ENCODE peak calls at places on chromosomes 1 and 21, in ten cellular contexts. Z is CD4-positive, alpha-beta T cell; P is brain microvascular endothelial cell; N is astrocyte; W is thoracic aorta; F is body of pancreas; K is SJSA1; C is stomach; Q is mammary epithelial cell; U is AG04450. S is an unnamed sample.

GRCh38 chr1:89604414-89604735 is 28.5 kb upstream of the LRRC8C start:
- DNase-seq in K (no peak), Q (peak), C (no peak), F (no peak), U (no peak), W (no peak), P (no peak), Z (no peak), N (no peak), S (no peak)

GRCh38 chr1:6099787-6100765 is 54.4 kb downstream of the KCNAB2 start:
- DNase-seq in K (no peak), F (peak), N (no peak), U (no peak), Q (no peak), P (no peak), C (no peak), Z (no peak), W (no peak), S (no peak)

GRCh38 chr1:201740086-201740541 is 88.8 kb upstream of the IPO9 start:
- DNase-seq in K (no peak), P (no peak), C (no peak), W (no peak), N (no peak), F (no peak), Z (no peak), Q (no peak), U (no peak), S (no peak)

GRCh38 chr1:48876221-48876785 is 99.6 kb upstream of the BEND5 start:
- DNase-seq in F (no peak), Q (peak), C (no peak), U (no peak), N (peak), Z (no peak), W (no peak), K (no peak), P (no peak), S (no peak)

GRCh38 chr1:1434131-1434811 is 1.2 kb upstream of the VWA1 start:
- DNase-seq in K (peak), Q (no peak), C (peak), N (peak), Z (no peak), F (peak), U (no peak), W (no peak), P (no peak), S (peak)

GRCh38 chr1:108560430-108561144 is 687 bp downstream of the EEIG2 start:
- DNase-seq in K (peak), N (peak), W (no peak), Z (peak), C (peak), P (peak), Q (peak), U (no peak), F (peak), S (peak)

GRCh38 chr21:46110499-46111192 is 12.7 kb downstream of the COL6A2 start:
- DNase-seq in Q (no peak), Z (no peak), N (no peak), U (no peak), C (peak), P (no peak), F (peak), K (peak), W (peak), S (peak)

GRCh38 chr21:15221799-15222386 is 157.1 kb upstream of the NRIP1 start:
- DNase-seq in W (peak), P (peak), Z (no peak), Q (peak), K (no peak), C (no peak), F (peak), U (peak), N (peak), S (no peak)

GRCh38 chr1:105138445-105138821 is 1388.7 kb downstream of the AMY1C start:
- DNase-seq in P (no peak), F (peak), K (no peak), W (no peak), U (no peak), Q (no peak), N (no peak), C (peak), Z (no peak), S (no peak)

GRCh38 chr1:71339238-71339637 is 258.4 kb upstream of the ZRANB2 start:
- DNase-seq in C (no peak), W (no peak), Z (no peak), P (no peak), Q (peak), U (no peak), F (no peak), N (no peak), K (no peak), S (no peak)

GRCh38 chr1:167566766-167567165 is 13.2 kb upstream of the CREG1 start:
- DNase-seq in P (no peak), U (no peak), F (no peak), W (no peak), Z (no peak), N (no peak), Q (peak), C (no peak), K (no peak), S (no peak)

GRCh38 chr1:215636258-215636965 is 69.3 kb downstream of the KCTD3 start:
- DNase-seq in U (no peak), F (no peak), Q (no peak), P (no peak), K (no peak), N (peak), Z (no peak), C (no peak), W (no peak), S (no peak)

GRCh38 chr21:33414068-33414467 is 10.9 kb downstream of the IFNGR2 start:
- DNase-seq in Z (no peak), C (no peak), W (no peak), Q (no peak), K (no peak), U (no peak), N (no peak), F (no peak), P (no peak), S (no peak)

GRCh38 chr1:90340604-90341003 is 345.7 kb downstream of the ZNF326 start:
- DNase-seq in C (no peak), Q (no peak), N (no peak), F (no peak), U (no peak), Z (no peak), W (no peak), K (no peak), P (no peak), S (no peak)

DNA sequence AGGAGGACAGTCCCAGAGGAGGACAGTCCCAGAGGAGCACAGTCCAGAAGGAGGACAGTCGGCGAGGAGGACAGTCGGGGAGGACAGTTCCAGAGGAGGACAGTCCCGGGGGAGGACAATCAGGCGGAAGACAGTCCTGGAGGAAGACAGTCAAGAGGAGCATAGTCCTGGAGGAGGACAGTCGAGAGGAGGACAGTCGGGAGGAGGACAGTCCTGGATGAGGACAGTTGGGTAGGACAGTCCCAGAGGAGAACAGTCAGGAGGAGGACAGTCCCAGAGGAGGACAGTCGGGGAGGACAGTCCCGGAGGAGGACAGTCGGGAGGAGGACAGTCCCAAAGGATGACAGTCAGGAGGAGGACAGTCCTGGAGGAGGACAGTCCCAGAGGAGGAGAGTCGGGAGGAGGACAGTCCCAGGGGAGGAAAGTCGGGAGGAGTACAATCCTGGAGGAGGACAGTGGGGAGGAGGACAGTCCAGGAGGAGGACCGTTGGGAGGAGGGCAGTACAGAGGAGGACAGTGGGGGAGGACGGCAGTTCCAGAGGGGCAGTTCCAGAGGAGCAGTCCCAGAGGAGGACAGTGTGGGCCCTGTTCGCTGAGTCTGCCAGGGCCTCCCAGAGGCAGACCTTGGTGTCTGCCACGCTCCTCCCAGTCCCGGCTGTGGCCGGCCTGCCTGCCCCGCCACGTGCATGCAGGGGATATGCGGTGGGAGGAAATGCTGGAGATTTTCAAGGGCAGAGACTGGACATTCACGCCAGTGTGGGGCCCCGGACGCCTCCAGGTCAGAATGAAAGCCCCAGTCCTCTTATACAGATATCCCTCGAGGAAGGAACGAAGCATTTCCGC is 183.8 kb upstream of the ARHGEF16 start:
- DNase-seq in Q (no peak), W (no peak), U (no peak), C (no peak), P (no peak), N (no peak), K (no peak), F (no peak), Z (no peak), S (no peak)
- H3K27ac ChIP-seq in Q (no peak), W (peak), U (no peak), C (no peak), P (no peak), N (no peak), K (no peak), F (peak), Z (no peak), S (no peak)

GRCh38 chr21:18521204-18521603 is 117.6 kb upstream of the TMPRSS15 start:
- DNase-seq in K (no peak), Q (no peak), F (no peak), P (no peak), C (no peak), Z (no peak), W (no peak), U (no peak), N (no peak), S (no peak)

GRCh38 chr21:18529253-18529652 is 125.7 kb upstream of the TMPRSS15 start:
- DNase-seq in Z (no peak), C (no peak), U (no peak), Q (no peak), P (peak), F (no peak), K (no peak), N (peak), W (no peak), S (no peak)

GRCh38 chr21:18522181-18522771 is 118.7 kb upstream of the TMPRSS15 start:
- DNase-seq in K (no peak), P (peak), U (no peak), Q (no peak), W (no peak), N (peak), F (no peak), C (no peak), Z (no peak), S (no peak)

GRCh38 chr21:18524097-18524496 is 120.5 kb upstream of the TMPRSS15 start:
- DNase-seq in F (no peak), N (no peak), U (no peak), Q (no peak), W (no peak), Z (no peak), K (no peak), C (no peak), P (no peak), S (no peak)
- H3K27ac ChIP-seq in F (no peak), N (no peak), U (no peak), Q (no peak), W (no peak), Z (no peak), K (no peak), C (no peak), P (no peak), S (no peak)

GRCh38 chr1:236433819-236434315 is 39.8 kb downstream of the EDARADD start:
- DNase-seq in W (no peak), F (no peak), Q (no peak), N (no peak), Z (no peak), K (no peak), C (no peak), P (no peak), U (no peak), S (no peak)
- H3K27ac ChIP-seq in W (no peak), F (no peak), Q (no peak), N (no peak), Z (no peak), K (no peak), C (no peak), P (no peak), U (no peak), S (no peak)

DNA sequence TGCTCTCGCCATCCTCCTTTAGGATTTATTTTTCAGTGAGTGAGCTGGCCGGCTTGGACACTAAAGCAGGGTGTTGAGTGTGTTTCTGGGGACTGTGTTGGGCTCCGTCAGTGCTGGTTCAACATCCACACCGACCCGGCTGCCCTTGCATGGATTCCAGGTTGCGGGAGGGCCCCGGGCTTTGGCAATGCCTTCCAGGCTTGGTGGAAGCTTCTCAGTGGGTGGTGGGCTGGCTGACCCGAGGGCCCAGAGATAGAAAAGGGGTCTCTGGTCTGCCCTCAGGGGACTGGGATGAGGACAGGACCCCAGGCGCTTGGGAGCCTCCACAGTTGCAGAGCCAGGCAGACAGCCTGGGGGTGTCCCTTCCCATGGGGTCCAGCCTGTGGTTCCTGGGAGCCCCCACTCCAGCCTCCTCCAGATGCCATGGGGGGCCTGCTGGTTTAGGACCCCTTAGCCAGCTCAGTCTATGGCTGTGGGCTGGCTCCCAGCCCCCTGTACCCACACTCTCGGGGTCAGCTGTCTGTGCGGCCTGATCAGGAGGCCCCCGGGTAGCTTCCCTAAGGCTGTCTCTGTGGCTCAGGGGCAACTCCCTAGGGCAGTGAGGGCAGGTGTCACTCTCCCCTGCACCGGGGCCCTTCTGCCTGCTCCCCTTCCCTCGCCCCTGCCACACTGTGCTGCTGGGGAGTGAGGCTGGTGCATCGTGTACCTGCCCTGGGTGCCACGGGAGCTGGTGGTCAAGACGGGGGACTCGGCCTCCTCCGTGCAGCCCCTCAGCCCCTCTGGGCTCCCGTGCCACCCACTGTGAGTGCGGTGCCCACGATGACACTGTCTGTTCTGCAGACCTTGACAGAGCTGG is 16.5 kb downstream of the PDXK start:
- DNase-seq in Z (no peak), U (no peak), P (no peak), K (no peak), W (no peak), F (no peak), N (no peak), Q (no peak), C (no peak), S (no peak)
- H3K27ac ChIP-seq in Z (no peak), U (peak), P (no peak), K (no peak), W (peak), F (peak), N (no peak), Q (no peak), C (peak), S (peak)

GRCh38 chr1:162878000-162878596 is 17.1 kb upstream of the CCDC190 start:
- DNase-seq in N (peak), U (peak), Q (peak), W (peak), C (peak), Z (no peak), F (peak), K (peak), P (peak), S (peak)
- H3K27ac ChIP-seq in N (no peak), U (no peak), Q (no peak), W (no peak), C (no peak), Z (no peak), F (no peak), K (no peak), P (peak), S (no peak)

GRCh38 chr1:9721606-9722377 is 70.3 kb downstream of the PIK3CD start:
- DNase-seq in Z (peak), U (no peak), N (no peak), W (no peak), K (no peak), F (no peak), C (no peak), Q (no peak), P (peak), S (no peak)
- H3K27ac ChIP-seq in Z (peak), U (no peak), N (no peak), W (no peak), K (no peak), F (no peak), C (no peak), Q (peak), P (no peak), S (no peak)